ENCODE peak calls at places on chromosomes 4 and X, in ten cellular contexts. One of them, this sample, is unnamed.
A peak's percentile ranks its signal among the peaks of the same experiment; 100 is the strongest.

GRCh38 chr4:140038031-140038533 is 115.9 kb downstream of the MAML3 start:
- DNase-seq in HepG2: peak; percentile 52
- DNase-seq in endothelial cell of umbilical vein: no peak
- DNase-seq in transverse colon: no peak
- DNase-seq in spleen: no peak
- DNase-seq in GM23338: no peak
- DNase-seq in suprapubic skin: no peak
- DNase-seq in HL-60: no peak
- DNase-seq in prostate gland: no peak
- DNase-seq in K562: no peak
- DNase-seq in this sample: no peak

GRCh38 chr4:169906821-169907220 is 119.4 kb downstream of the MFAP3L start:
- DNase-seq in HepG2: no peak
- DNase-seq in endothelial cell of umbilical vein: no peak
- DNase-seq in transverse colon: no peak
- DNase-seq in spleen: no peak
- DNase-seq in GM23338: no peak
- DNase-seq in suprapubic skin: no peak
- DNase-seq in HL-60: no peak
- DNase-seq in prostate gland: no peak
- DNase-seq in K562: no peak
- DNase-seq in this sample: no peak

GRCh38 chr4:101282076-101282844 is 65.1 kb downstream of the PPP3CA start:
- DNase-seq in HepG2: no peak
- DNase-seq in endothelial cell of umbilical vein: no peak
- DNase-seq in transverse colon: no peak
- DNase-seq in spleen: no peak
- DNase-seq in GM23338: peak; percentile 63
- DNase-seq in suprapubic skin: no peak
- DNase-seq in HL-60: no peak
- DNase-seq in prostate gland: no peak
- DNase-seq in K562: no peak
- DNase-seq in this sample: no peak

GRCh38 chr4:109953556-109953955 is 40.9 kb downstream of the EGF start:
- DNase-seq in HepG2: no peak
- DNase-seq in endothelial cell of umbilical vein: no peak
- DNase-seq in transverse colon: no peak
- DNase-seq in spleen: no peak
- DNase-seq in GM23338: no peak
- DNase-seq in suprapubic skin: no peak
- DNase-seq in HL-60: no peak
- DNase-seq in prostate gland: no peak
- DNase-seq in K562: no peak
- DNase-seq in this sample: no peak

GRCh38 chrX:14871767-14872166 is 1.1 kb downstream of the FANCB start:
- DNase-seq in HepG2: no peak
- DNase-seq in endothelial cell of umbilical vein: no peak
- DNase-seq in transverse colon: no peak
- DNase-seq in spleen: no peak
- DNase-seq in GM23338: no peak
- DNase-seq in suprapubic skin: no peak
- DNase-seq in HL-60: no peak
- DNase-seq in prostate gland: no peak
- DNase-seq in K562: no peak
- DNase-seq in this sample: no peak

GRCh38 chrX:49069038-49069437 is 4.8 kb downstream of the PRAF2 start:
- DNase-seq in HepG2: no peak
- DNase-seq in endothelial cell of umbilical vein: no peak
- DNase-seq in transverse colon: no peak
- DNase-seq in spleen: no peak
- DNase-seq in GM23338: no peak
- DNase-seq in suprapubic skin: no peak
- DNase-seq in HL-60: no peak
- DNase-seq in prostate gland: no peak
- DNase-seq in K562: no peak
- DNase-seq in this sample: no peak

GRCh38 chr4:138588501-138588900 is 346.4 kb upstream of the SLC7A11 start:
- DNase-seq in HepG2: no peak
- DNase-seq in endothelial cell of umbilical vein: no peak
- DNase-seq in transverse colon: no peak
- DNase-seq in spleen: no peak
- DNase-seq in GM23338: no peak
- DNase-seq in suprapubic skin: no peak
- DNase-seq in HL-60: no peak
- DNase-seq in prostate gland: no peak
- DNase-seq in K562: no peak
- DNase-seq in this sample: no peak

GRCh38 chrX:148310402-148311200 is 189.8 kb upstream of the AFF2 start:
- DNase-seq in HepG2: no peak
- DNase-seq in endothelial cell of umbilical vein: no peak
- DNase-seq in transverse colon: no peak
- DNase-seq in spleen: no peak
- DNase-seq in GM23338: no peak
- DNase-seq in suprapubic skin: no peak
- DNase-seq in HL-60: peak; percentile 3
- DNase-seq in prostate gland: no peak
- DNase-seq in K562: no peak
- DNase-seq in this sample: no peak

GRCh38 chr4:113878718-113879117 is 100.7 kb downstream of the ARSJ start:
- DNase-seq in HepG2: peak; percentile 18
- DNase-seq in endothelial cell of umbilical vein: peak; percentile 40
- DNase-seq in transverse colon: no peak
- DNase-seq in spleen: no peak
- DNase-seq in GM23338: peak; percentile 89
- DNase-seq in suprapubic skin: no peak
- DNase-seq in HL-60: no peak
- DNase-seq in prostate gland: no peak
- DNase-seq in K562: no peak
- DNase-seq in this sample: no peak

GRCh38 chr4:103904126-103904525 is 184.3 kb upstream of the TACR3 start:
- DNase-seq in HepG2: no peak
- DNase-seq in endothelial cell of umbilical vein: no peak
- DNase-seq in transverse colon: no peak
- DNase-seq in spleen: no peak
- DNase-seq in GM23338: no peak
- DNase-seq in suprapubic skin: no peak
- DNase-seq in HL-60: no peak
- DNase-seq in prostate gland: no peak
- DNase-seq in K562: no peak
- DNase-seq in this sample: no peak

GRCh38 chrX:136336623-136337022 is 35.9 kb downstream of the ADGRG4 start:
- DNase-seq in HepG2: no peak
- DNase-seq in endothelial cell of umbilical vein: peak; percentile 1
- DNase-seq in transverse colon: no peak
- DNase-seq in spleen: no peak
- DNase-seq in GM23338: peak; percentile 36
- DNase-seq in suprapubic skin: no peak
- DNase-seq in HL-60: no peak
- DNase-seq in prostate gland: no peak
- DNase-seq in K562: peak; percentile 6
- DNase-seq in this sample: no peak

GRCh38 chrX:131650637-131651410 is 107.0 kb downstream of the OR13H1 start:
- DNase-seq in HepG2: no peak
- DNase-seq in endothelial cell of umbilical vein: no peak
- DNase-seq in transverse colon: no peak
- DNase-seq in spleen: no peak
- DNase-seq in GM23338: no peak
- DNase-seq in suprapubic skin: no peak
- DNase-seq in HL-60: no peak
- DNase-seq in prostate gland: no peak
- DNase-seq in K562: no peak
- DNase-seq in this sample: no peak

GRCh38 chr4:48047421-48047844 is 30.9 kb downstream of the NIPAL1 start:
- DNase-seq in HepG2: no peak
- DNase-seq in endothelial cell of umbilical vein: no peak
- DNase-seq in transverse colon: peak; percentile 39
- DNase-seq in spleen: no peak
- DNase-seq in GM23338: no peak
- DNase-seq in suprapubic skin: no peak
- DNase-seq in HL-60: peak; percentile 35
- DNase-seq in prostate gland: no peak
- DNase-seq in K562: no peak
- DNase-seq in this sample: no peak

GRCh38 chrX:48021026-48021900 is 14.5 kb downstream of the SPACA5 start:
- DNase-seq in HepG2: peak; percentile 71
- DNase-seq in endothelial cell of umbilical vein: peak; percentile 84
- DNase-seq in transverse colon: peak; percentile 81
- DNase-seq in spleen: peak; percentile 85
- DNase-seq in GM23338: peak; percentile 71
- DNase-seq in suprapubic skin: no peak
- DNase-seq in HL-60: no peak
- DNase-seq in prostate gland: peak; percentile 50
- DNase-seq in K562: peak; percentile 28
- DNase-seq in this sample: peak; percentile 12

GRCh38 chr4:73728091-73728741 is 12.2 kb upstream of the CXCL8 start:
- DNase-seq in HepG2: no peak
- DNase-seq in endothelial cell of umbilical vein: peak; percentile 54
- DNase-seq in transverse colon: no peak
- DNase-seq in spleen: no peak
- DNase-seq in GM23338: no peak
- DNase-seq in suprapubic skin: no peak
- DNase-seq in HL-60: no peak
- DNase-seq in prostate gland: no peak
- DNase-seq in K562: no peak
- DNase-seq in this sample: no peak

DNA sequence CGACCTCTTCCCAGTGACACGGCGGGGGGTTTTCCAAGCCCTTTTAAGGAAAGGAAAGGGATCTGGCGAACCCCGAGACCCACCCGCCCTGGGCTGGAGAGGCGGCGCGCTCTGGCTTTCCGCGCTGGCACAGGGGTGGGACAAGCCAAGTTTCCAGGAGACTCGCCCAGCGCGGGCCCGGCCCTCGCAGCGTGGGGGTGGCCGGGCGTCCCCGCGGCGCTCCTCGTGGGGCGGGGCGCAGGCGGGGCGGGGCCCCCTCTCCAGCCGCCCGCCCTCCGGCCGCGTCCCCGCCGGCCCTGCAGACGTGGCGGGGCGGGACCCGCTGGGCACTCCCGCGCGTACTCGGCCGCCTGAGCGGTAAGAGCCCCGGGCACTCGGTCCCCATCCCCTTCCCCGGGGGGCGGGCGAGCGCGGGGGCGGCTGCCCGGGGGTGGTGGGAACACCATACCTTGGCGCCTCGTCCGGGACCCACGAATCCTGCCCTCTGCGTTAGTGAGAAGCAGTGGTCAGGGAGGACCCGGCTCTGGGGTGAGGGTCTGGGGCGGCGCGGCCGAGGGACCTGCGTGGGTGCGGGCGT is at the start of gene FAM114A1:
- DNase-seq in HepG2: peak; percentile 51
- DNase-seq in endothelial cell of umbilical vein: peak; percentile 80
- DNase-seq in transverse colon: peak; percentile 89
- DNase-seq in spleen: peak; percentile 93
- DNase-seq in GM23338: peak; percentile 79
- DNase-seq in suprapubic skin: peak; percentile 88
- DNase-seq in HL-60: no peak
- DNase-seq in prostate gland: peak; percentile 77
- DNase-seq in K562: peak; percentile 95
- DNase-seq in this sample: peak; percentile 82
- TF ChIP-seq POLR2AphosphoS5 in HepG2: peak; percentile 48
- TF ChIP-seq POLR2AphosphoS5 in endothelial cell of umbilical vein: peak; percentile 66
- TF ChIP-seq POLR2AphosphoS5 in transverse colon: no peak
- TF ChIP-seq POLR2AphosphoS5 in spleen: peak; percentile 81
- TF ChIP-seq POLR2AphosphoS5 in GM23338: no peak
- TF ChIP-seq POLR2AphosphoS5 in suprapubic skin: no peak
- TF ChIP-seq POLR2AphosphoS5 in HL-60: no peak
- TF ChIP-seq POLR2AphosphoS5 in prostate gland: no peak
- TF ChIP-seq POLR2AphosphoS5 in K562: peak; percentile 38
- TF ChIP-seq POLR2AphosphoS5 in this sample: no peak

GRCh38 chrX:50204364-50204899 is at the start of gene CCNB3:
- DNase-seq in HepG2: peak; percentile 33
- DNase-seq in endothelial cell of umbilical vein: peak; percentile 75
- DNase-seq in transverse colon: peak; percentile 77
- DNase-seq in spleen: peak; percentile 89
- DNase-seq in GM23338: peak; percentile 79
- DNase-seq in suprapubic skin: peak; percentile 75
- DNase-seq in HL-60: peak; percentile 28
- DNase-seq in prostate gland: peak; percentile 33
- DNase-seq in K562: peak; percentile 57
- DNase-seq in this sample: peak; percentile 30
- TF ChIP-seq POLR2AphosphoS5 in HepG2: no peak
- TF ChIP-seq POLR2AphosphoS5 in endothelial cell of umbilical vein: peak; percentile 23
- TF ChIP-seq POLR2AphosphoS5 in transverse colon: no peak
- TF ChIP-seq POLR2AphosphoS5 in spleen: peak; percentile 32
- TF ChIP-seq POLR2AphosphoS5 in GM23338: no peak
- TF ChIP-seq POLR2AphosphoS5 in suprapubic skin: no peak
- TF ChIP-seq POLR2AphosphoS5 in HL-60: no peak
- TF ChIP-seq POLR2AphosphoS5 in prostate gland: no peak
- TF ChIP-seq POLR2AphosphoS5 in K562: no peak
- TF ChIP-seq POLR2AphosphoS5 in this sample: no peak

GRCh38 chrX:70012756-70013155 is 37.0 kb downstream of the AWAT2 start:
- DNase-seq in HepG2: no peak
- DNase-seq in endothelial cell of umbilical vein: no peak
- DNase-seq in transverse colon: no peak
- DNase-seq in spleen: no peak
- DNase-seq in GM23338: no peak
- DNase-seq in suprapubic skin: no peak
- DNase-seq in HL-60: no peak
- DNase-seq in prostate gland: no peak
- DNase-seq in K562: no peak
- DNase-seq in this sample: no peak
- TF ChIP-seq POLR2AphosphoS5 in HepG2: no peak
- TF ChIP-seq POLR2AphosphoS5 in endothelial cell of umbilical vein: no peak
- TF ChIP-seq POLR2AphosphoS5 in transverse colon: no peak
- TF ChIP-seq POLR2AphosphoS5 in spleen: no peak
- TF ChIP-seq POLR2AphosphoS5 in GM23338: no peak
- TF ChIP-seq POLR2AphosphoS5 in suprapubic skin: no peak
- TF ChIP-seq POLR2AphosphoS5 in HL-60: no peak
- TF ChIP-seq POLR2AphosphoS5 in prostate gland: no peak
- TF ChIP-seq POLR2AphosphoS5 in K562: no peak
- TF ChIP-seq POLR2AphosphoS5 in this sample: no peak

GRCh38 chr4:125390126-125390525 is 75.4 kb downstream of the FAT4 start:
- DNase-seq in HepG2: no peak
- DNase-seq in endothelial cell of umbilical vein: peak; percentile 86
- DNase-seq in transverse colon: no peak
- DNase-seq in spleen: no peak
- DNase-seq in GM23338: no peak
- DNase-seq in suprapubic skin: no peak
- DNase-seq in HL-60: no peak
- DNase-seq in prostate gland: no peak
- DNase-seq in K562: no peak
- DNase-seq in this sample: no peak
- TF ChIP-seq POLR2AphosphoS5 in HepG2: no peak
- TF ChIP-seq POLR2AphosphoS5 in endothelial cell of umbilical vein: peak; percentile 49
- TF ChIP-seq POLR2AphosphoS5 in transverse colon: no peak
- TF ChIP-seq POLR2AphosphoS5 in spleen: no peak
- TF ChIP-seq POLR2AphosphoS5 in GM23338: no peak
- TF ChIP-seq POLR2AphosphoS5 in suprapubic skin: no peak
- TF ChIP-seq POLR2AphosphoS5 in HL-60: no peak
- TF ChIP-seq POLR2AphosphoS5 in prostate gland: no peak
- TF ChIP-seq POLR2AphosphoS5 in K562: no peak
- TF ChIP-seq POLR2AphosphoS5 in this sample: no peak

GRCh38 chrX:66676413-66676812 is 37.5 kb upstream of the EDA2R start:
- DNase-seq in HepG2: no peak
- DNase-seq in endothelial cell of umbilical vein: peak; percentile 2
- DNase-seq in transverse colon: no peak
- DNase-seq in spleen: no peak
- DNase-seq in GM23338: no peak
- DNase-seq in suprapubic skin: no peak
- DNase-seq in HL-60: no peak
- DNase-seq in prostate gland: no peak
- DNase-seq in K562: no peak
- DNase-seq in this sample: no peak
- TF ChIP-seq POLR2AphosphoS5 in HepG2: no peak
- TF ChIP-seq POLR2AphosphoS5 in endothelial cell of umbilical vein: no peak
- TF ChIP-seq POLR2AphosphoS5 in transverse colon: no peak
- TF ChIP-seq POLR2AphosphoS5 in spleen: no peak
- TF ChIP-seq POLR2AphosphoS5 in GM23338: no peak
- TF ChIP-seq POLR2AphosphoS5 in suprapubic skin: no peak
- TF ChIP-seq POLR2AphosphoS5 in HL-60: no peak
- TF ChIP-seq POLR2AphosphoS5 in prostate gland: no peak
- TF ChIP-seq POLR2AphosphoS5 in K562: no peak
- TF ChIP-seq POLR2AphosphoS5 in this sample: no peak

GRCh38 chrX:40012039-40012799 is 85.5 kb downstream of the BCOR start:
- DNase-seq in HepG2: peak; percentile 63
- DNase-seq in endothelial cell of umbilical vein: peak; percentile 76
- DNase-seq in transverse colon: peak; percentile 26
- DNase-seq in spleen: peak; percentile 77
- DNase-seq in GM23338: peak; percentile 14
- DNase-seq in suprapubic skin: peak; percentile 69
- DNase-seq in HL-60: no peak
- DNase-seq in prostate gland: peak; percentile 55
- DNase-seq in K562: no peak
- DNase-seq in this sample: no peak
- TF ChIP-seq POLR2AphosphoS5 in HepG2: peak; percentile 33
- TF ChIP-seq POLR2AphosphoS5 in endothelial cell of umbilical vein: no peak
- TF ChIP-seq POLR2AphosphoS5 in transverse colon: peak; percentile 4
- TF ChIP-seq POLR2AphosphoS5 in spleen: no peak
- TF ChIP-seq POLR2AphosphoS5 in GM23338: no peak
- TF ChIP-seq POLR2AphosphoS5 in suprapubic skin: no peak
- TF ChIP-seq POLR2AphosphoS5 in HL-60: no peak
- TF ChIP-seq POLR2AphosphoS5 in prostate gland: peak; percentile 73
- TF ChIP-seq POLR2AphosphoS5 in K562: no peak
- TF ChIP-seq POLR2AphosphoS5 in this sample: no peak

This sample was measured in GM12891.